ENCODE peak calls at places on chromosome 6, in eight cellular contexts. J is hypothalamus; N is HuH-7.5; G is progenitor cell of endocrine pancreas; B is activated CD8-positive, alpha-beta memory T cell treated with anti-CD3 and anti-CD28 coated beads, Interleukin-2, amount 50 U/mL, for 48 hours; I is putamen; D is H7; A is GM12891. V is an unnamed sample.

GRCh38 chr6:46584586-46584985 is 68.0 kb downstream of the CYP39A1 start:
- DNase-seq in J (no peak), B (no peak), A (no peak), N (no peak), D (no peak), G (no peak), I (no peak), V (no peak)

GRCh38 chr6:145688493-145688905 is 46.8 kb downstream of the EPM2A start:
- DNase-seq in A (no peak), N (no peak), G (no peak), J (no peak), I (no peak), B (no peak), D (no peak), V (no peak)

GRCh38 chr6:446418-447366 is 55.1 kb downstream of the IRF4 start:
- DNase-seq in B (peak; percentile 91), D (no peak), N (no peak), A (no peak), J (no peak), I (no peak), G (no peak), V (no peak)

GRCh38 chr6:5172057-5172683 is 87.0 kb downstream of the PPP1R3G start:
- DNase-seq in B (no peak), N (no peak), J (no peak), A (no peak), G (no peak), I (no peak), D (no peak), V (no peak)

GRCh38 chr6:73249998-73250397 is 13.0 kb downstream of the KHDC1 start:
- DNase-seq in I (no peak), N (no peak), A (no peak), B (no peak), J (no peak), G (no peak), D (no peak), V (no peak)

GRCh38 chr6:109465772-109466171 is 10.2 kb upstream of the MICAL1 start:
- DNase-seq in I (peak; percentile 67), G (no peak), A (no peak), N (no peak), D (no peak), J (peak; percentile 34), B (peak; percentile 44), V (no peak)

GRCh38 chr6:45617441-45617840 is 239.7 kb upstream of the SUPT3H start:
- DNase-seq in N (no peak), I (no peak), G (no peak), A (no peak), J (no peak), B (no peak), D (no peak), V (no peak)

GRCh38 chr6:16523550-16524379 is 237.5 kb downstream of the ATXN1 start:
- DNase-seq in A (no peak), D (no peak), G (no peak), N (no peak), I (no peak), J (no peak), B (no peak), V (no peak)

GRCh38 chr6:156507656-156508055 is 269.5 kb upstream of the ARID1B start:
- DNase-seq in A (no peak), D (no peak), G (no peak), N (no peak), J (no peak), B (no peak), I (peak; percentile 76), V (no peak)

GRCh38 chr6:145547596-145548325 is 187.6 kb downstream of the EPM2A start:
- DNase-seq in J (no peak), D (no peak), I (no peak), G (no peak), B (no peak), A (no peak), N (no peak), V (no peak)

GRCh38 chr6:8904754-8905153 is 469.4 kb upstream of the SLC35B3 start:
- DNase-seq in D (peak; percentile 16), G (no peak), A (no peak), I (no peak), B (no peak), J (no peak), N (no peak), V (peak; percentile 42)

GRCh38 chr6:5990776-5991175 is 15.9 kb downstream of the NRN1 start:
- DNase-seq in N (no peak), D (no peak), A (no peak), J (no peak), G (no peak), I (no peak), B (no peak), V (no peak)

GRCh38 chr6:66421570-66421969 is 714.5 kb upstream of the EYS start:
- DNase-seq in N (no peak), J (no peak), A (no peak), B (no peak), G (no peak), D (no peak), I (no peak), V (peak; percentile 18)

GRCh38 chr6:128515550-128516513 is 4.6 kb downstream of the PTPRK start:
- DNase-seq in J (no peak), I (no peak), B (no peak), N (no peak), A (no peak), G (no peak), D (no peak), V (no peak)

GRCh38 chr6:67219336-67219735 is 1415.7 kb upstream of the ADGRB3 start:
- DNase-seq in I (no peak), A (no peak), N (no peak), D (no peak), B (no peak), J (no peak), G (no peak), V (no peak)

GRCh38 chr6:139577991-139578604 is 203.7 kb upstream of the CITED2 start:
- DNase-seq in N (no peak), G (no peak), J (no peak), D (no peak), B (no peak), A (no peak), I (no peak), V (no peak)

GRCh38 chr6:168576388-168576787 is 135.4 kb downstream of the SMOC2 start:
- DNase-seq in B (no peak), G (no peak), N (no peak), J (no peak), I (no peak), D (no peak), A (no peak), V (no peak)

GRCh38 chr6:152461556-152461955 is 175.6 kb downstream of the SYNE1 start:
- DNase-seq in G (no peak), B (no peak), I (no peak), A (no peak), D (no peak), N (no peak), J (no peak), V (no peak)

GRCh38 chr6:158648682-158649131 is 1.1 kb upstream of the SYTL3 start:
- DNase-seq in N (no peak), J (no peak), I (peak; percentile 34), G (no peak), B (peak; percentile 66), D (no peak), A (no peak), V (no peak)

GRCh38 chr6:169710009-169710408 is 8.1 kb downstream of the C6orf120 start:
- DNase-seq in G (no peak), J (no peak), A (no peak), B (no peak), N (no peak), I (no peak), D (no peak), V (no peak)

GRCh38 chr6:75109757-75110156 is 96.1 kb downstream of the COL12A1 start:
- DNase-seq in D (no peak), G (no peak), N (no peak), B (no peak), I (no peak), A (no peak), J (no peak), V (no peak)

GRCh38 chr6:2846873-2847224 is 5.2 kb upstream of the SERPINB1 start:
- DNase-seq in A (no peak), I (no peak), G (no peak), D (no peak), J (no peak), B (no peak), N (no peak), V (no peak)

GRCh38 chr6:131923356-131923755 is 27.8 kb downstream of the CCN2 start:
- DNase-seq in D (peak; percentile 64), N (peak; percentile 24), J (no peak), I (peak; percentile 15), B (peak; percentile 71), A (no peak), G (peak; percentile 54), V (peak; percentile 75)

GRCh38 chr6:92122746-92123145 is 1296.6 kb downstream of the EPHA7 start:
- DNase-seq in B (no peak), I (peak; percentile 7), A (no peak), G (no peak), J (no peak), N (no peak), D (no peak), V (no peak)

GRCh38 chr6:56348578-56348977 is 101.2 kb upstream of the COL21A1 start:
- DNase-seq in J (no peak), N (no peak), D (no peak), A (no peak), G (no peak), I (no peak), B (no peak), V (no peak)

GRCh38 chr6:14278000-14278399 is 160.4 kb downstream of the CD83 start:
- DNase-seq in B (no peak), J (no peak), A (no peak), D (no peak), I (no peak), N (no peak), G (no peak), V (no peak)

V was measured in WTC11.